ENCODE peak calls at places on chromosomes 1 and 21, in six cellular contexts. U, D, L, W, E and C are unnamed samples.
A peak's percentile ranks its signal among the peaks of the same experiment; 100 is the strongest.

GRCh38 chr21:32096411-32096810 is 182.4 kb downstream of the MIS18A start:
- DNase-seq in U (peak; percentile 28), L (peak; percentile 27), E (no peak), W (peak; percentile 17), D (no peak), C (peak; percentile 85)

GRCh38 chr1:153292740-153293479 is 19.8 kb downstream of the PGLYRP3 start:
- DNase-seq in W (no peak), E (no peak), L (no peak), U (no peak), D (no peak), C (peak; percentile 57)

GRCh38 chr1:233635765-233636502 is 22.0 kb downstream of the KCNK1 start:
- DNase-seq in E (no peak), W (no peak), L (no peak), U (peak; percentile 40), D (no peak), C (peak; percentile 79)

GRCh38 chr1:233394860-233395717 is 67.6 kb downstream of the MAP3K21 start:
- DNase-seq in D (no peak), E (no peak), L (peak; percentile 82), W (no peak), U (peak; percentile 54), C (peak; percentile 74)

GRCh38 chr1:234270103-234270502 is 103.2 kb upstream of the COA6 start:
- DNase-seq in D (no peak), L (no peak), U (no peak), W (no peak), E (no peak), C (no peak)

GRCh38 chr1:27973771-27974452 is 14.1 kb downstream of the XKR8 start:
- DNase-seq in L (no peak), U (no peak), W (no peak), D (no peak), E (no peak), C (no peak)

GRCh38 chr1:203036135-203036534 is 9.8 kb downstream of the PPFIA4 start:
- DNase-seq in U (no peak), D (no peak), W (no peak), E (no peak), L (no peak), C (peak; percentile 64)

GRCh38 chr1:209805875-209806760 is at the start of gene IRF6:
- DNase-seq in W (peak; percentile 51), E (peak; percentile 70), U (peak; percentile 88), D (peak; percentile 96), L (peak; percentile 93), C (peak; percentile 99)

GRCh38 chr1:49046305-49046704 is 269.6 kb upstream of the BEND5 start:
- DNase-seq in U (no peak), L (no peak), E (no peak), W (no peak), D (no peak), C (no peak)

GRCh38 chr1:166165661-166166399 is 971 bp downstream of the FAM78B start:
- DNase-seq in D (peak; percentile 13), E (no peak), L (no peak), U (no peak), W (peak; percentile 19), C (peak; percentile 72)

GRCh38 chr1:91138959-91139358 is 117.1 kb upstream of the ZNF644 start:
- DNase-seq in U (no peak), L (no peak), E (no peak), D (no peak), W (no peak), C (peak; percentile 67)

GRCh38 chr1:150152772-150153461 is 3.2 kb downstream of the PLEKHO1 start:
- DNase-seq in W (no peak), D (no peak), U (no peak), E (no peak), L (no peak), C (no peak)

GRCh38 chr1:245558069-245558468 is 403.3 kb downstream of the KIF26B start:
- DNase-seq in D (no peak), L (no peak), E (no peak), U (no peak), W (no peak), C (no peak)

GRCh38 chr1:33298623-33299277 is 22.1 kb downstream of the A3GALT2 start:
- DNase-seq in W (peak; percentile 81), L (peak; percentile 58), D (peak; percentile 76), U (peak; percentile 47), E (peak; percentile 52), C (peak; percentile 93)

GRCh38 chr1:117146570-117147340 is 25.2 kb upstream of the TRIM45 start:
- DNase-seq in E (no peak), L (no peak), U (peak; percentile 48), W (no peak), D (no peak), C (peak; percentile 62)

GRCh38 chr1:22071511-22071910 is 19.0 kb downstream of the CDC42 start:
- DNase-seq in E (no peak), D (no peak), U (no peak), W (no peak), L (no peak), C (no peak)

GRCh38 chr1:112359961-112360767 is 35.9 kb upstream of the CTTNBP2NL start:
- DNase-seq in D (peak; percentile 79), U (no peak), E (no peak), L (no peak), W (peak; percentile 23), C (peak; percentile 66)

GRCh38 chr1:242738702-242739225 is 214.3 kb upstream of the PLD5 start:
- DNase-seq in L (no peak), E (no peak), W (no peak), D (no peak), U (no peak), C (no peak)

DNA sequence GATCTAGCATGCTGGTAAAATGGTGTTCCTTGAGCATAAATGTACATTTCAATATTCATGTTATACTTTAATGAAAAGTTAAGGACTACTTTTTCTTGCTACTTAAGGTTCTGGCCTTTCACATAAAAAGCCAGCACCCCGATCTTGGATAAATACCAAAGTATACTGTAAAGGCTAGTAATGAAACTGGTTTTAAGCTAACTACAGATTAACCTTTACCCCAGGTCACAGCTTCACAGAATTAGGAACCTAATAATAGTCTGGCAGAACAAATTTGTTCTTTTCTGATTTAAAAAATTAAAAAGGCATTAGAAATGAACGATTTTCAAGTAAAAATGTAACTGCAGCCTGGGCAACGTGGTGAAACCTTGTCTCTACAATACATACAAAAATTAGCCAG is 23.5 kb downstream of the DIPK1A start:
- DNase-seq in W (no peak), U (no peak), E (no peak), L (no peak), D (no peak), C (no peak)
- H3K4me1 ChIP-seq in W (peaks cover 6% of the 10 kb centered on the region), U (peaks cover 8% of the 10 kb centered on the region), E (peaks cover 13% of the 10 kb centered on the region), L (peaks cover 33% of the 10 kb centered on the region), D (peaks cover 16% of the 10 kb centered on the region), C (no peaks in the 10 kb centered on the region)

GRCh38 chr1:43930168-43930948 is 3.2 kb upstream of the ARTN start:
- DNase-seq in E (no peak), L (peak; percentile 24), D (peak; percentile 22), U (peak; percentile 49), W (no peak), C (peak; percentile 84)

GRCh38 chr1:43933386-43934278 is at the start of gene ARTN:
- DNase-seq in E (no peak), D (peak; percentile 63), W (peak; percentile 24), L (no peak), U (no peak), C (peak; percentile 91)

GRCh38 chr1:43932786-43933385 is 715 bp upstream of the ARTN start:
- DNase-seq in E (no peak), L (no peak), W (no peak), D (no peak), U (no peak), C (no peak)

GRCh38 chr1:43930949-43931275 is 2.7 kb upstream of the ARTN start:
- DNase-seq in E (no peak), D (no peak), L (no peak), U (no peak), W (no peak), C (no peak)

DNA sequence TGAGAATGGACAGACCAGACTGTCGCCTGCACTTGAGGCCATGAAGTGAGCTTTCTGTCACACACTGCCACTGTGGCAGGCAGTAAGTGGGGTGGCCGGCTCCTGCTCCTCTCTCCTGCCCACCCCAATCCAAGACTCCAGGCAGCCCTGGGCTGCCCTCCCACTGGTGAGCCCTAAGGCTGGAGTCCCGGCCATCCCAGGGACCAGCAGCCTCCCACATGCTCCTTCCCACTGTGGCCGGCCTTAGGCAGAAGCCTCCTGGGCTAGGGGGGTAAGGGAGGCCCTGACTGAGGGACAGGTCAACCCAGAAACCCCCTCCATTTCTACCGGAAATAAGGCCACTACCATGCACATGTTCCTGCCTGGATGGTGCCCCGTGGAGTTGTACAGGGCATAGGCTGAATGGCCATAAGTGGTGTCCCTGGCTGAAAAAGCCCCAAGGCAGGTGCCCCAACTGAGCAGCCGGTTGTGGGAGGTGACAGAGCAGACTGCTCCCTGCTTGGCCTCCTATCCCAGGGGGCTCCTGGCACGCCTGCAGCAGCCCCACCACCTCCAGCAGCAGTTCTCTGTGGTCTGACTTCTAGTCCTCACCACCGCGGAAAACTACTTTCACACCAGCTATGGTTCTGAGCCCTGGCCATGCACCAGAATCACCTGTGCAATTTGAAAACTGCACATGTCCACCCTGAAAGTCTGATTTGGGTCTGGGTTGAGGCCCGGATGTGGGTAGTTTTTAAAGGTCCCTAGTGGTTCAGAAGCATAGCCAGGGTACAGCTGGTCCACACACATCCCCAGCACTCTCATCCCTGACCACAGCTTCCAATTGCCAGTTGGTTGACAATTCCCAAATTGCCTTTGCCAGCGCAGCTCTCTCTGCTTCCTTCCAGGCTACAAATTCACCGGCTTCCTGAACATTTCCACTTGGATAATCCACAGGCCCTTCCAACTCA is 1.6 kb upstream of the ARTN start:
- DNase-seq in U (no peak), E (no peak), W (no peak), D (no peak), L (peak; percentile 14), C (no peak)
- H3K4me3 ChIP-seq in U (no peak overlapping the region), E (no peak overlapping the region), W (no peak overlapping the region), D (no peak overlapping the region), L (no peak overlapping the region), C (no peak overlapping the region)

GRCh38 chr1:109265016-109265415 is 15.7 kb downstream of the CELSR2 start:
- DNase-seq in W (no peak), U (no peak), D (no peak), E (no peak), L (no peak), C (no peak)

GRCh38 chr1:109265741-109266330 is 16.5 kb downstream of the CELSR2 start:
- DNase-seq in W (no peak), E (no peak), U (no peak), L (no peak), D (no peak), C (no peak)

GRCh38 chr1:109268431-109269211 is 14.3 kb downstream of the PSRC1 start:
- DNase-seq in U (no peak), E (no peak), D (no peak), W (no peak), L (no peak), C (no peak)

GRCh38 chr1:109267743-109268300 is 15.1 kb downstream of the PSRC1 start:
- DNase-seq in D (no peak), U (no peak), E (no peak), W (no peak), L (no peak), C (no peak)

DNA sequence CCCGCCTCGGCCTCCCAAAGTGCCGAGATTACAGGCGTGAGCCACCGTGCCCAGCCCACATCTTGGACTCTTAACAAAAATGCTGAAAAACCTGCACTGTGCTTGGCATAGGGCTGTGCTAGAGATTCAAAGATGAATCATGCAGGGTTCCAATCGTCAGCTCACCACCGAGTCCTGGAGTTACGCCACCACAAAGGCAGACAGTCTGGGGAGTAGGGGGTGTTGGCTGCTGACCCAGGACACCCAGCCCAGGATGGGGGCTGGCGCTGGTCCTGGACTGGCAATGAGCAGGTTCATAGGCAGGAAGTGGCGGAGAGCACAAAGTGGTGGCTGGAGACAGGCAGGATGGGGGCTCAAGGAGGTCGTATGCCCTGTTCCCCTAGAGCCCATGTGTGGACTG is 16.0 kb downstream of the PSRC1 start:
- DNase-seq in D (peak; percentile 3), E (no peak), U (no peak), W (no peak), L (no peak), C (no peak)
- H3K4me1 ChIP-seq in D (no peaks in the 10 kb centered on the region), E (no peaks in the 10 kb centered on the region), U (no peaks in the 10 kb centered on the region), W (no peaks in the 10 kb centered on the region), L (no peaks in the 10 kb centered on the region), C (no peaks in the 10 kb centered on the region)

GRCh38 chr1:19665456-19666138 is 922 bp downstream of the HTR6 start:
- DNase-seq in U (no peak), E (no peak), W (no peak), D (no peak), L (no peak), C (peak; percentile 84)
- H3K4me3 ChIP-seq in U (peak overlapping the region; percentile 51), E (peak overlapping the region; percentile 23), W (no peak overlapping the region), D (no peak overlapping the region), L (no peak overlapping the region), C (no peak overlapping the region)